ENCODE peak calls at places on chromosomes 13 and 19, in four cellular contexts. R is caudate nucleus, Y is adrenal gland, F is upper lobe of left lung. S is an unnamed sample.

GRCh38 chr19:10418281-10419199 is 1.8 kb upstream of the PDE4A start:
- DNase-seq in R (no peak), Y (no peak), F (peak), S (no peak)

GRCh38 chr19:49136771-49137171 is 17.4 kb downstream of the PPFIA3 start:
- DNase-seq in R (no peak), Y (no peak), F (peak), S (peak)

GRCh38 chr19:5877427-5877826 is 7.1 kb upstream of the FUT5 start:
- DNase-seq in R (no peak), Y (no peak), F (no peak), S (no peak)

GRCh38 chr19:50649433-50650391 is at the start of gene C19orf81:
- DNase-seq in R (no peak), Y (no peak), F (no peak), S (peak)

GRCh38 chr13:71831716-71832115 is 35.3 kb downstream of the DACH1 start:
- DNase-seq in R (no peak), Y (no peak), F (no peak), S (no peak)

GRCh38 chr13:98155475-98156111 is 12.7 kb downstream of the FARP1 start:
- DNase-seq in R (no peak), Y (no peak), F (no peak), S (peak)

GRCh38 chr19:50705422-50706019 is 14.1 kb downstream of the SHANK1 start:
- DNase-seq in R (no peak), Y (peak), F (no peak), S (peak)

GRCh38 chr13:72384879-72385278 is 342.6 kb downstream of the MZT1 start:
- DNase-seq in R (no peak), Y (peak), F (no peak), S (peak)